ENCODE peak calls at places on chromosomes 7 and 10, in five cellular contexts. V is HCT116, Z is GM12878, I is HepG2, Q is SK-N-SH. F is an unnamed sample.

GRCh38 chr10:7121154-7121797 is 289.6 kb downstream of the SFMBT2 start:
- DNase-seq in V (peak; percentile 8), Q (peak; percentile 77), Z (no peak), I (peak; percentile 27), F (peak; percentile 75)

GRCh38 chr10:57830877-57831535 is 436.7 kb downstream of the IPMK start:
- DNase-seq in V (no peak), Q (no peak), Z (no peak), I (no peak), F (no peak)

GRCh38 chr10:132690821-132691610 is 94.9 kb downstream of the NKX6-2 start:
- DNase-seq in Q (no peak), Z (no peak), I (no peak), V (no peak), F (no peak)

GRCh38 chr10:133388265-133388972 is 5.5 kb upstream of the MTG1 start:
- DNase-seq in V (no peak), I (peak; percentile 21), Z (peak; percentile 60), Q (no peak), F (peak; percentile 22)

GRCh38 chr10:102504976-102505300 is 1.2 kb downstream of the SUFU start:
- DNase-seq in V (no peak), Z (no peak), I (no peak), Q (no peak), F (no peak)

GRCh38 chr7:81594767-81595166 is 175.1 kb downstream of the HGF start:
- DNase-seq in Q (no peak), Z (no peak), V (no peak), I (no peak), F (no peak)

GRCh38 chr7:136911362-136911761 is 42.9 kb downstream of the CHRM2 start:
- DNase-seq in I (no peak), Q (no peak), Z (no peak), V (no peak), F (no peak)

GRCh38 chr10:63464402-63465292 is 1.1 kb downstream of the JMJD1C start:
- DNase-seq in Z (no peak), V (no peak), I (no peak), Q (peak; percentile 19), F (peak; percentile 79)

GRCh38 chr7:3897430-3898385 is 596.7 kb downstream of the SDK1 start:
- DNase-seq in Q (peak; percentile 62), Z (no peak), V (peak; percentile 29), I (peak; percentile 29), F (peak; percentile 27)

GRCh38 chr7:3412871-3413270 is 111.8 kb downstream of the SDK1 start:
- DNase-seq in I (no peak), V (no peak), Z (no peak), Q (no peak), F (no peak)

GRCh38 chr7:6284461-6285360 is 12.3 kb upstream of the CYTH3 start:
- DNase-seq in Z (no peak), Q (no peak), V (peak; percentile 77), I (peak; percentile 27), F (no peak)

GRCh38 chr7:20296444-20296843 is 34.3 kb upstream of the ITGB8 start:
- DNase-seq in I (peak; percentile 1), Q (no peak), Z (no peak), V (no peak), F (no peak)

GRCh38 chr10:5666324-5667220 is at the start of gene ASB13:
- DNase-seq in I (peak; percentile 54), Z (no peak), Q (peak; percentile 93), V (peak; percentile 28), F (peak; percentile 84)

GRCh38 chr7:80593869-80594587 is 44.4 kb upstream of the CD36 start:
- DNase-seq in I (no peak), Q (no peak), Z (no peak), V (no peak), F (no peak)

GRCh38 chr7:33070277-33070676 is 7.7 kb upstream of the NT5C3A start:
- DNase-seq in Z (no peak), V (no peak), I (no peak), Q (no peak), F (no peak)

GRCh38 chr7:14754631-14755030 is 147.9 kb downstream of the DGKB start:
- DNase-seq in Q (no peak), I (no peak), V (no peak), Z (no peak), F (no peak)

DNA sequence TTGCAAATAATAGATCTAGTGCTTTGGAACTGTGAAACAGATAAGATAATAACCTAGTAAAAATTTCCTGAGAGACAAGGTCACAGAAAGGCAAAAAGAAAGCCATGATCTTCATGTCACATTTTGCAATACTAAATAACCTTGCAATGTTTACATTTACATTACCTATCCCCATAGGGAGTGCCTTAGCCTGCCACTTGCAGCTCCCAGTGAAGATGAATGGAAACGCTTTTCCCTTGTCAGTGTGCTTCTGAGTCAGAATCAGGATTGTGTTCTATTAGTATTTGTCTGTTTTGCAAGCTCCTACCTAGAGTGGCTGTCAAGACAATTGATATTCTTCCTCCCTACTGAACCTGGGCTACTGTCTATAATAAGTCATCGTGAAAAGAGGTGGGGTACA is 256.6 kb downstream of the PHTF2 start:
- DNase-seq in V (no peak), Q (no peak), I (no peak), Z (no peak), F (no peak)
- TF ChIP-seq JUND in V (no peak), Q (no peak), I (no peak), Z (no peak), F (no peak)

DNA sequence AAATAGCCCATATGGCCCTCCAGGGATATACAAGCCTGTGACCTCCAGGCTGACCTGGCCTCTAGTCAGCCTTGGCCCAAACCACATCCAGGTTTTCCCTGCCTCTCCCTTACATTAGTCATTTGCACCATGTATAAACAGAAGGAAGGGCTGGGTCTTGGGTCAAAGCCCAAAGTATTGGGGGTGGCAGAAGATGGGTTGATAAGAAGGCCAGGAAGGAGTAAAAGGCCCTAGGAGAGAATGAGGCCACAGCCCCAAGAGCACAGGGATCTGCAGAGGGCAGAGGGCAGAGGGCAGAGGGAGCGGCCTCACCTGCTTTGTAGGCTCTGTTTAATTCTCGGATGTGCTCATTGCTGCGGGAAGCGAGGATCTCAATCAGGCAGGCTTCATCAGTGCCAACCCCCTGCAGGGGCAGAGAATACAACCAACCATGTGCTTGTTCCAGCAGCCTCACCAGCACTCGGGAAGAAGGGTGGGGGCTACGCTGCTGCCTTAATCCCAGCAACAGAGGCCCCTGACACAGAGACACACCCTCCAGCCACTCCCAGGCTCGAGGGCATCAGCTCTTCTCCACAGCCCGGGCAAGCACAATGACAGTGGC is 31.3 kb downstream of the PLAC9 start:
- DNase-seq in Q (no peak), I (no peak), V (no peak), Z (no peak), F (no peak)
- TF ChIP-seq REST in Q (no peak), I (no peak), V (no peak), Z (no peak), F (no peak)

DNA sequence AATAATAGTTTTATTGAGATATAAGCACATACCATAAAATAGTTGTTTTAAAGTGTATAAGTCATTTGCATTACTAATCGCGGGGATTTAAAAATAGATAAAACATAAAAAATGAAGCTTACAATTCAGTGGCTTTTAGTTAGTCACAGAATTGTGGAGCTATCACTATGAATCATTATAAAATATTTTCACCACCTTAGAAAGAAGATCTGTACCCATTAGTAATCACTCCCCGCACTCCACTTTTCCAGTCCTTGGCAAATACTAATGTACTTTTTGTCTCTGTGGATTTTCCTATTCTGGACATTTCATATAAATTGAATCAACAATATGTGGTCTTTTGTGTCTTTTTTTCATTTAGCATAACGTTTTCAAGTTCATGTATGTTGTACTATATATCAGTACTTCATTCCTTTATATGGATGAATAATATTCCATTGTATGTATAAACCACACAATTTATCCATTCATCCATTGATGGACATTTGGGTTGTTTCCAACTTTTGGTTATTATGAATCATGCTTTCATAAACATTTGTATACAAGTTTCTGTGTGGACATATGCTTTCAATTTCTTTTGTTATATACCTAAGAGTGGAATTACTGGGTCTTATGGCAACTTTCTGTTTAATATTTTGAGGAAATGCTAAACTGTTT is 162.5 kb downstream of the MAGI2 start:
- DNase-seq in V (no peak), I (no peak), Z (no peak), Q (no peak), F (no peak)
- TF ChIP-seq JUND in V (no peak), I (no peak), Z (no peak), Q (peak; percentile 47), F (no peak)

DNA sequence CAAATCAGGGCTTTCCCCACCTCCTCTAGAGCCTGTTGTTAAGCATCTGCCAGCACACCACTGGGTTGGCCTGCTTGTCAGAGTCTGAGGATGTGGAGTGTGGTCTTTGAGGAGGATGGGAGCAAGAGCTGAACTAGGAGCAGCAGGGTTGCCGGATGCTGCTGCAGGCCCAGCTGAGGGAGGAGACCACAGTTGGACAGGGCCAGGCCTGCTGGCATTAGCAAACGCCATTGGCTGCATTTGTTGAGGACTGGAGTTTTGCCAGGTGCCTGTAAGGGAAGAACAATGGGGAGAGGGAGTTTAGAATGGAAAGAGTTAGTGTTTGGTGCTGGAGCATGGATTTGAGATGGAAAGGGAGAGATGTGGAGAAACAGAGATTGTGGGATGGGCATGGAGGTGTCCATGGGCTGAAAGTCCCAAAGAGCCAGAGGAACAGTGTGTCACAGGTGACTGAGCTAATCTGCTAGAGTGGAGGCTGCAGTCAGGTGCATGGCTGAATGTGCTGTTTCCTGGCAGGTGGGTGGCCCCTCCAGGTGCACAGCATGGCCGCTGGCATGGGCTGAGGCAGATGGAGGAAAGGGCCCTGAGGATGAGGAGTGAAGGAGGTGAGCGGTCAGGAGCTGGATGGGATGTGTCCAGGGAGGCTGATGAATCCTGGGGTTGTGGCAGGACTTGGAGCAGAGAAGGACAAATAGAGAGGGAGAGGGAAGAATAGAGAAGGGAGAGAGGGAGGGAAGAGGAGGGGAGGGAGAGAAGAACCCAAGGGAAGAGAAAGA is 40.7 kb downstream of the LEP start:
- DNase-seq in Q (no peak), Z (no peak), I (no peak), V (no peak), F (no peak)
- TF ChIP-seq REST in Q (no peak), Z (no peak), I (no peak), V (no peak), F (no peak)

DNA sequence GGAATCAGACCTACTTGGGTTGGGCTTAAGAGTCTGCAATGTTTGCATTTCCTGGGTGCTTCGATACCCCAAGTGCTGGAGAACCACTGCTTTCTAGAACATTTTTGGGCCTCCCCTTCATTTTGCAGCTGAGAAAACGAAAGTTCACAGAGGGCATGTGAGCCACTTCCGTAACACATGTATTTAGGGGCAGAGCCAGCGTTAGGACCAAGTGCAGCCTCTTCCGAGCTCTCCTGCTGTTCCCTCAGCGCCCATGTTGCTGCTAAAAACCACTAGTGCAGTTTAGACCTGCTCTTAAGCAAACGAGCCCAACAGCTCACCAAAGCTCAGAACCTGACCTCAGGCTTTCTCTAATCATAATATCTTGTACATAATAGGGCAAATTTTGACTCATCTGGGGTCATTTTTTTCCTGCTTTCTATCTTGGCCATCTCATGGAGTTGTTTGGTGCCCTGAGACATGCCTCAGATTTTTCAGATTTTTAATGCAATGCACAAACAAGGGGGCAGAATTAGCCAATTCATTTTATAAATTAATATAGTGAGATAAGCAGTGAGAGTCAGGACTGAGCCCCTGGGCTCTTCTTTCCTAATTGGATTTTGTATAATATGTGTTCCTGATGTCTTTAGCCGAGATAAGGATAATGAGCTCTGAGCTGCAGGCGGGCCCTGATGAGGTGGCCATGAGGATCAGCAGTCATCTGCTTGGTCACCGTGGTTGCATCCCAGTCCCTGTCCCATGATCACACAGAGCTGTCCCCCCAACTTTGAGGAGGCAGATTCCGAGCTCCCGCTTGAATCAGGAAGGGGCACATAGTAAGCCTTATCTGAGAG is 12.9 kb downstream of the BAG3 start:
- DNase-seq in Q (peak; percentile 75), I (no peak), Z (no peak), V (no peak), F (peak; percentile 41)
- TF ChIP-seq JUND in Q (no peak), I (no peak), Z (no peak), V (no peak), F (no peak)